ENCODE peak calls at places on chromosomes 16 and 17, in nine cellular contexts. One of them, this sample, is unnamed.
A peak's percentile ranks its signal among the peaks of the same experiment; 100 is the strongest.

GRCh38 chr16:64920211-64920610 is 201.7 kb downstream of the CDH11 start:
- DNase-seq in fibroblast of mammary gland: no peak
- DNase-seq in small intestine: no peak
- DNase-seq in epithelial cell of esophagus: no peak
- DNase-seq in heart right ventricle: no peak
- DNase-seq in heart left ventricle: no peak
- DNase-seq in tibial artery: no peak
- DNase-seq in tibial nerve: no peak
- DNase-seq in dorsolateral prefrontal cortex: no peak
- DNase-seq in this sample: no peak

GRCh38 chr17:49889500-49889899 is 41.6 kb upstream of the TAC4 start:
- DNase-seq in fibroblast of mammary gland: no peak
- DNase-seq in small intestine: no peak
- DNase-seq in epithelial cell of esophagus: peak; percentile 39
- DNase-seq in heart right ventricle: no peak
- DNase-seq in heart left ventricle: no peak
- DNase-seq in tibial artery: no peak
- DNase-seq in tibial nerve: no peak
- DNase-seq in dorsolateral prefrontal cortex: no peak
- DNase-seq in this sample: no peak

GRCh38 chr17:80195671-80196529 is 24.2 kb downstream of the SGSH start:
- DNase-seq in fibroblast of mammary gland: no peak
- DNase-seq in small intestine: no peak
- DNase-seq in epithelial cell of esophagus: no peak
- DNase-seq in heart right ventricle: no peak
- DNase-seq in heart left ventricle: no peak
- DNase-seq in tibial artery: no peak
- DNase-seq in tibial nerve: no peak
- DNase-seq in dorsolateral prefrontal cortex: no peak
- DNase-seq in this sample: no peak

GRCh38 chr16:8863594-8864424 is 5.0 kb downstream of the CARHSP1 start:
- DNase-seq in fibroblast of mammary gland: peak; percentile 31
- DNase-seq in small intestine: peak; percentile 73
- DNase-seq in epithelial cell of esophagus: peak; percentile 66
- DNase-seq in heart right ventricle: no peak
- DNase-seq in heart left ventricle: no peak
- DNase-seq in tibial artery: no peak
- DNase-seq in tibial nerve: peak; percentile 51
- DNase-seq in dorsolateral prefrontal cortex: peak; percentile 29
- DNase-seq in this sample: no peak

GRCh38 chr17:17740627-17741237 is 59.5 kb downstream of the RAI1 start:
- DNase-seq in fibroblast of mammary gland: no peak
- DNase-seq in small intestine: no peak
- DNase-seq in epithelial cell of esophagus: peak; percentile 52
- DNase-seq in heart right ventricle: no peak
- DNase-seq in heart left ventricle: no peak
- DNase-seq in tibial artery: no peak
- DNase-seq in tibial nerve: no peak
- DNase-seq in dorsolateral prefrontal cortex: no peak
- DNase-seq in this sample: no peak

GRCh38 chr16:11506816-11507305 is 79.9 kb downstream of the LITAF start:
- DNase-seq in fibroblast of mammary gland: no peak
- DNase-seq in small intestine: no peak
- DNase-seq in epithelial cell of esophagus: no peak
- DNase-seq in heart right ventricle: no peak
- DNase-seq in heart left ventricle: no peak
- DNase-seq in tibial artery: no peak
- DNase-seq in tibial nerve: no peak
- DNase-seq in dorsolateral prefrontal cortex: no peak
- DNase-seq in this sample: no peak

GRCh38 chr16:30977502-30977901 is 7.5 kb upstream of the HSD3B7 start:
- DNase-seq in fibroblast of mammary gland: peak; percentile 31
- DNase-seq in small intestine: no peak
- DNase-seq in epithelial cell of esophagus: no peak
- DNase-seq in heart right ventricle: no peak
- DNase-seq in heart left ventricle: no peak
- DNase-seq in tibial artery: no peak
- DNase-seq in tibial nerve: no peak
- DNase-seq in dorsolateral prefrontal cortex: no peak
- DNase-seq in this sample: no peak

GRCh38 chr16:11079657-11080187 is 135.4 kb downstream of the CLEC16A start:
- DNase-seq in fibroblast of mammary gland: peak; percentile 90
- DNase-seq in small intestine: no peak
- DNase-seq in epithelial cell of esophagus: no peak
- DNase-seq in heart right ventricle: no peak
- DNase-seq in heart left ventricle: no peak
- DNase-seq in tibial artery: peak; percentile 29
- DNase-seq in tibial nerve: no peak
- DNase-seq in dorsolateral prefrontal cortex: no peak
- DNase-seq in this sample: peak; percentile 97

GRCh38 chr17:35046740-35047283 is 16.7 kb downstream of the RFFL start:
- DNase-seq in fibroblast of mammary gland: peak; percentile 86
- DNase-seq in small intestine: peak; percentile 68
- DNase-seq in epithelial cell of esophagus: peak; percentile 69
- DNase-seq in heart right ventricle: no peak
- DNase-seq in heart left ventricle: no peak
- DNase-seq in tibial artery: no peak
- DNase-seq in tibial nerve: no peak
- DNase-seq in dorsolateral prefrontal cortex: no peak
- DNase-seq in this sample: peak; percentile 31

DNA sequence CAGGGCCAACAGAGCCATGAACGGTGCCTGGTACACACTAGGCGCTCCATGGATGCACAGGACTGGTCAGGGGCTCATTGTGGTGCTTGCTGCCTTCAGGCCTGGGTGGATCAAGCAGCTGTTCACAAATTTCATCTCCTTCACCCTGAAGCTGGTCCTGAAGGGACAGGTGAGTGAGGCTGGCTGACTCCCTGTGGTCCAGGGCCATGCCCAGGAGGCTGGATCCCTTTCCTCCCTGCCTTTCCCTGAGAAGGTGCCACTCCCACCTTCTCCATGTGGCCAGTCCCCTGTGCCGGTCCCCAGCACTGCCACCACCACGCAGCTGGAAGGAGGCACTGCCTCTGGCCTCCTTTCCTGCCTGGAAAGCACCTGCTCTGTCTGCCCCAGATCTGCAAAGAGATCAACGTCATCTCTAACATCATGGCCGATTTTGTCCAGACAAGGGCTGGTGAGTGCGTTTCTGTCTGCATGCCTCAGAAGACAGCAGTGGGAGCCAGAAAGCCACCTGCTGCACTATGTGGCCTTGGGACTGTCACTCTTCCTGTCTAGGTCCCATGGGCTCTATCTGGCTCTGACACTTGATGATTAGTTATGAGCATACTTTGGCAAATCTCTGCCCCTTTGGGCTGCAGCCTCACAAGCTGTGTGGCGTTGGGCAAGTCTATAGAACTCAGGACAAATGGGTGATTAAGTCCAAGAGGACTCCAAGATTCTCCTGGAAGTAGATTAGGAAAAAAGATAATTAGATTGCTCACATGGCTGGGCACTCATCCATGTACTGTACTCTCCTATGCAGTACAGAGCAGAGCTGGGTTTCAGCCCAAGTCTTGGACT is 9.4 kb downstream of the CETP start:
- DNase-seq in fibroblast of mammary gland: peak; percentile 73
- DNase-seq in small intestine: no peak
- DNase-seq in epithelial cell of esophagus: no peak
- DNase-seq in heart right ventricle: no peak
- DNase-seq in heart left ventricle: no peak
- DNase-seq in tibial artery: no peak
- DNase-seq in tibial nerve: no peak
- DNase-seq in dorsolateral prefrontal cortex: no peak
- DNase-seq in this sample: no peak
- H3K4me3 ChIP-seq in fibroblast of mammary gland: no peak overlapping the region
- H3K4me3 ChIP-seq in small intestine: no peak overlapping the region
- H3K4me3 ChIP-seq in epithelial cell of esophagus: no peak overlapping the region
- H3K4me3 ChIP-seq in heart right ventricle: no peak overlapping the region
- H3K4me3 ChIP-seq in heart left ventricle: no peak overlapping the region
- H3K4me3 ChIP-seq in tibial artery: no peak overlapping the region
- H3K4me3 ChIP-seq in tibial nerve: no peak overlapping the region
- H3K4me3 ChIP-seq in dorsolateral prefrontal cortex: no peak overlapping the region
- H3K4me3 ChIP-seq in this sample: no peak overlapping the region

DNA sequence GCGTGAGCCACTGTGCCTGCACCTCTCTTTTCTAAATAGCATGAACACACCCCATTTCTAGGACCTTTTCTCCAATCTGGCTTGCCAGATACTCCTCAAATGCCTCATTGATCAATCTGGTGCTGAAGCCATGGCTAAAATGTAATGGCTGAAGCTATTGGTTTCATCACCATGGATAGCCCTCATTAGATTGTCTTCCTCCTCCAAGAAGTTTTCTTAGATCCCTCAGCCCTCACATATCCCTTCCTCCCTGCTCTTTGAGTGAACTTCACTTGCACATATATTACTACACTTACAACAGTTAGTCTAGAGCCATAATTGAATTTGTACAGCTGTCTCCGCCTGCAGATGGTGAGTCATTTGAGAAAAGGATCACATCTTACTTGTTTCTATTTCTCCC is 77.9 kb upstream of the TOX3 start:
- DNase-seq in fibroblast of mammary gland: no peak
- DNase-seq in small intestine: no peak
- DNase-seq in epithelial cell of esophagus: no peak
- DNase-seq in heart right ventricle: no peak
- DNase-seq in heart left ventricle: no peak
- DNase-seq in tibial artery: no peak
- DNase-seq in tibial nerve: no peak
- DNase-seq in dorsolateral prefrontal cortex: no peak
- DNase-seq in this sample: no peak
- H3K4me3 ChIP-seq in fibroblast of mammary gland: no peak overlapping the region
- H3K4me3 ChIP-seq in small intestine: no peak overlapping the region
- H3K4me3 ChIP-seq in epithelial cell of esophagus: no peak overlapping the region
- H3K4me3 ChIP-seq in heart right ventricle: no peak overlapping the region
- H3K4me3 ChIP-seq in heart left ventricle: no peak overlapping the region
- H3K4me3 ChIP-seq in tibial artery: no peak overlapping the region
- H3K4me3 ChIP-seq in tibial nerve: no peak overlapping the region
- H3K4me3 ChIP-seq in dorsolateral prefrontal cortex: no peak overlapping the region
- H3K4me3 ChIP-seq in this sample: no peak overlapping the region

DNA sequence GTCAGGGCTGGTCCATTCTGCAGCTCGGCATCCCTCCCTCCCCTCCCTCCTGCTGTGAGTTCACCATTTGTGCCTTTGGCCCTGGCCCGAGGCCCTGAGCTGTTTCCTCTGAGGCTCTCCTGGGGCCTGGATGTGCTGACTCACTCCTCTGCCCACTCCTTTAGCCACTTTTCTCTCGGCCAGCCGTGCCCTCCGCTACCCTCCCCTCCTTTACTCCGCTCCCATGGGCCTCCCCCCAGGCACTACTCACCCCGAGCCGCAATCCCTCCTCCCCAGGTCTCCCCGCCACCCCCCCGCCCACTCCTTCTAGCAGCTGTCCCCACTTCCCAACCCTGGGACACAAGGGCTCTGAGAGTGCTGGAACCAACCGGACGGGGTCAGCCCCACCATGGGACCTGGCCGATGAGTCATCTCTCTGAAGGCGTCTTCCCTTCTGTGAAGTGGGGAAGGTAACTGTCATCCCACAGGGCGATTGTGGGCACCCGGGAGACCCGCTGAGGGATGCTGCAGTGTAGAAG is 11.4 kb downstream of the KCNG4 start:
- DNase-seq in fibroblast of mammary gland: peak; percentile 93
- DNase-seq in small intestine: no peak
- DNase-seq in epithelial cell of esophagus: peak; percentile 10
- DNase-seq in heart right ventricle: peak; percentile 77
- DNase-seq in heart left ventricle: peak; percentile 84
- DNase-seq in tibial artery: peak; percentile 93
- DNase-seq in tibial nerve: peak; percentile 71
- DNase-seq in dorsolateral prefrontal cortex: no peak
- DNase-seq in this sample: peak; percentile 82
- H3K4me3 ChIP-seq in fibroblast of mammary gland: peak overlapping the region; percentile 15
- H3K4me3 ChIP-seq in small intestine: no peak overlapping the region
- H3K4me3 ChIP-seq in epithelial cell of esophagus: no peak overlapping the region
- H3K4me3 ChIP-seq in heart right ventricle: no peak overlapping the region
- H3K4me3 ChIP-seq in heart left ventricle: no peak overlapping the region
- H3K4me3 ChIP-seq in tibial artery: no peak overlapping the region
- H3K4me3 ChIP-seq in tibial nerve: no peak overlapping the region
- H3K4me3 ChIP-seq in dorsolateral prefrontal cortex: no peak overlapping the region
- H3K4me3 ChIP-seq in this sample: peak overlapping the region; percentile 3

GRCh38 chr17:14156689-14157088 is 80.0 kb downstream of the CDRT15 start:
- DNase-seq in fibroblast of mammary gland: peak; percentile 77
- DNase-seq in small intestine: no peak
- DNase-seq in epithelial cell of esophagus: no peak
- DNase-seq in heart right ventricle: no peak
- DNase-seq in heart left ventricle: no peak
- DNase-seq in tibial artery: no peak
- DNase-seq in tibial nerve: no peak
- DNase-seq in dorsolateral prefrontal cortex: no peak
- DNase-seq in this sample: no peak
- H3K4me3 ChIP-seq in fibroblast of mammary gland: no peak overlapping the region
- H3K4me3 ChIP-seq in small intestine: no peak overlapping the region
- H3K4me3 ChIP-seq in epithelial cell of esophagus: no peak overlapping the region
- H3K4me3 ChIP-seq in heart right ventricle: no peak overlapping the region
- H3K4me3 ChIP-seq in heart left ventricle: no peak overlapping the region
- H3K4me3 ChIP-seq in tibial artery: no peak overlapping the region
- H3K4me3 ChIP-seq in tibial nerve: no peak overlapping the region
- H3K4me3 ChIP-seq in dorsolateral prefrontal cortex: no peak overlapping the region
- H3K4me3 ChIP-seq in this sample: no peak overlapping the region